ENCODE peak calls at places on chromosome 9, in seven cellular contexts. Y is CD4-positive, CD25-positive, alpha-beta regulatory T cell; I is cardiac fibroblast; D is effector memory CD4-positive, alpha-beta T cell; Z is breast epithelium; W is AG09309; U is tibial nerve. V is an unnamed sample.

GRCh38 chr9:34985311-34985899 is 4.1 kb upstream of the DNAJB5 start:
- DNase-seq in Y (peak; percentile 26), I (peak; percentile 77), D (no peak), Z (no peak), W (no peak), U (peak; percentile 73), V (no peak)

GRCh38 chr9:71921190-71921814 is 9.9 kb downstream of the C9orf85 start:
- DNase-seq in Y (no peak), I (no peak), D (no peak), Z (no peak), W (no peak), U (no peak), V (no peak)

GRCh38 chr9:94675008-94675841 is 35.9 kb upstream of the FBP1 start:
- DNase-seq in Y (no peak), I (peak; percentile 75), D (no peak), Z (no peak), W (peak; percentile 66), U (peak; percentile 30), V (peak; percentile 68)

GRCh38 chr9:127574089-127574921 is 37.8 kb upstream of the STXBP1 start:
- DNase-seq in Y (no peak), I (peak; percentile 72), D (no peak), Z (peak; percentile 96), W (no peak), U (no peak), V (no peak)

GRCh38 chr9:35726876-35727438 is 5.0 kb downstream of the TLN1 start:
- DNase-seq in Y (peak; percentile 51), I (peak; percentile 68), D (no peak), Z (no peak), W (peak; percentile 29), U (no peak), V (no peak)

GRCh38 chr9:34891386-34891785 is 66.7 kb upstream of the PHF24 start:
- DNase-seq in Y (no peak), I (no peak), D (no peak), Z (no peak), W (no peak), U (no peak), V (no peak)

GRCh38 chr9:92295827-92296258 is 2.3 kb upstream of the IARS1 start:
- DNase-seq in Y (no peak), I (no peak), D (no peak), Z (no peak), W (no peak), U (no peak), V (no peak)

GRCh38 chr9:92406506-92406905 is 2.1 kb upstream of the OGN start:
- DNase-seq in Y (peak; percentile 55), I (peak; percentile 58), D (no peak), Z (no peak), W (no peak), U (peak; percentile 42), V (no peak)

GRCh38 chr9:36306481-36307306 is 48.4 kb upstream of the GNE start:
- DNase-seq in Y (no peak), I (peak; percentile 26), D (no peak), Z (no peak), W (no peak), U (no peak), V (no peak)

GRCh38 chr9:114289106-114289505 is 33.8 kb upstream of the ORM1 start:
- DNase-seq in Y (no peak), I (no peak), D (no peak), Z (peak; percentile 30), W (no peak), U (no peak), V (no peak)

GRCh38 chr9:120882935-120883607 is 6.1 kb upstream of the PHF19 start:
- DNase-seq in Y (peak; percentile 36), I (no peak), D (no peak), Z (no peak), W (no peak), U (no peak), V (peak; percentile 11)

GRCh38 chr9:82117528-82117927 is 129.0 kb downstream of the SPATA31D1 start:
- DNase-seq in Y (no peak), I (no peak), D (no peak), Z (no peak), W (no peak), U (no peak), V (no peak)

GRCh38 chr9:70439991-70440706 is 25.7 kb upstream of the KLF9 start:
- DNase-seq in Y (no peak), I (peak; percentile 22), D (no peak), Z (no peak), W (no peak), U (no peak), V (no peak)

GRCh38 chr9:75186767-75187380 is 98.6 kb downstream of the OSTF1 start:
- DNase-seq in Y (peak; percentile 43), I (peak; percentile 41), D (no peak), Z (no peak), W (no peak), U (no peak), V (no peak)

GRCh38 chr9:74001382-74001781 is 495.8 kb upstream of the RORB start:
- DNase-seq in Y (no peak), I (no peak), D (no peak), Z (no peak), W (no peak), U (no peak), V (no peak)

GRCh38 chr9:128192601-128193371 is 1.4 kb upstream of the CIZ1 start:
- DNase-seq in Y (peak; percentile 54), I (peak; percentile 93), D (peak; percentile 18), Z (peak; percentile 87), W (peak; percentile 69), U (peak; percentile 71), V (no peak)

GRCh38 chr9:118665226-118665919 is 703.9 kb downstream of the BRINP1 start:
- DNase-seq in Y (no peak), I (no peak), D (no peak), Z (no peak), W (no peak), U (no peak), V (no peak)

GRCh38 chr9:98374385-98375051 is 119.1 kb upstream of the TBC1D2 start:
- DNase-seq in Y (no peak), I (peak; percentile 83), D (no peak), Z (no peak), W (peak; percentile 83), U (no peak), V (peak; percentile 19)

DNA sequence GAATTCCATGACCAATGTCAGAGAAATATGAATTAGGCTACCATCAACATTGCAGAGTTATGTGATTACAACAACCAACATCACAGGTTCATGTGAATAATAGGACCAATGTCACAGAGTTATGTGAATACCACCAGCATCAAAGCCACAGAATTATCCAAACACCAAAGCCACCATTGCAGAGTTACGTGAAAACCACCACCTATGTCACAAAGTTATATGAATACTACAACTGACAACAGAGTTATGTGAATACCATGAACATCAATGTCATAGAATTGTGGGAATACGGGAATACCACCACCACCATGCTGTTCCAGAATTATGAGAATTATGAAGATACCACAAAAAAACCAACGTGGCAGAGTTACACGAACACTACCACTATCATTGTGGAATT is 64.8 kb downstream of the SHC3 start:
- DNase-seq in Y (no peak), I (no peak), D (no peak), Z (no peak), W (no peak), U (no peak), V (no peak)
- H3K4me3 ChIP-seq in Y (no peak overlapping the region), I (no peak overlapping the region), D (no peak overlapping the region), Z (no peak overlapping the region), W (no peak overlapping the region), U (no peak overlapping the region), V (no peak overlapping the region)

DNA sequence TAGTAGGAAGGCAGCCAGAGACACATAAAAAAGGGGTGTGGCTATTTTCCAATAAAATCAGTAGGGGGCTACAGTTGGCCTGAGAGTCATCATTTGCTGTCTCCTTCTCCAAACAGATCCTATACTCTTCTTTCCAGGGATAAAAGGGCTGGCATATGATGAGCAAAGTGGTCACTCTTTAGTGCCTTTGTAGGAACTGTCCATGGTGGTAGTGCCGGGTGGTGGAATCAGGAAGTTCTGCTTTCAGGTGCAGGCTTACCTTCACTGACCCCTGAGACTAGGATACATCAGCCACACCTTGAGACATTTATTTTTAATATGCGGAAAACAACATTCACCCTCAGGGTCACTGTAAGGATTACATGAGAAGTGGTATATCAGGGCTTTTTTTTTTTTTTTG is 80.8 kb downstream of the ASTN2 start:
- DNase-seq in Y (no peak), I (no peak), D (no peak), Z (no peak), W (no peak), U (no peak), V (no peak)
- H3K4me3 ChIP-seq in Y (no peak overlapping the region), I (no peak overlapping the region), D (no peak overlapping the region), Z (no peak overlapping the region), W (no peak overlapping the region), U (no peak overlapping the region), V (no peak overlapping the region)

DNA sequence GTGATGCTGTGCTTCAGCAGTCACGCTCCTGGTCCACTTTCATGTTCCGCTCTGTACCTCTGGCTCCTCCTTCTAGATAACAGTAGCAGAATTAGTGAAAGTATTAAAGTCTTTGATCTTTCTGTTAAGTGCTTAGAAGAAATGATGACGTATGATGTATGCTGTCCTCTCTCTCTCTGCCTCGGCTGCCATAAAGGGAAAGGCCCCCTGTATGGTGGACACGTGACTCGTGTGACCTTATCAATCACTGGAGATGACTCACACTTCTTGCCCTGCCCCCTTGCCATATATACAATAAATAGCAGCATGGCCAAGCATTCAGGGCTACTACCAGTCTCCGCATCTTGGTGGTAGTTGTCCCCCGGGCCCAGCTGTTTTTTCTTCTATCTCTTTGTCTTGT is 100.3 kb downstream of the SYK start:
- DNase-seq in Y (no peak), I (no peak), D (no peak), Z (no peak), W (no peak), U (no peak), V (no peak)
- H3K4me3 ChIP-seq in Y (no peak overlapping the region), I (no peak overlapping the region), D (no peak overlapping the region), Z (no peak overlapping the region), W (no peak overlapping the region), U (no peak overlapping the region), V (no peak overlapping the region)

DNA sequence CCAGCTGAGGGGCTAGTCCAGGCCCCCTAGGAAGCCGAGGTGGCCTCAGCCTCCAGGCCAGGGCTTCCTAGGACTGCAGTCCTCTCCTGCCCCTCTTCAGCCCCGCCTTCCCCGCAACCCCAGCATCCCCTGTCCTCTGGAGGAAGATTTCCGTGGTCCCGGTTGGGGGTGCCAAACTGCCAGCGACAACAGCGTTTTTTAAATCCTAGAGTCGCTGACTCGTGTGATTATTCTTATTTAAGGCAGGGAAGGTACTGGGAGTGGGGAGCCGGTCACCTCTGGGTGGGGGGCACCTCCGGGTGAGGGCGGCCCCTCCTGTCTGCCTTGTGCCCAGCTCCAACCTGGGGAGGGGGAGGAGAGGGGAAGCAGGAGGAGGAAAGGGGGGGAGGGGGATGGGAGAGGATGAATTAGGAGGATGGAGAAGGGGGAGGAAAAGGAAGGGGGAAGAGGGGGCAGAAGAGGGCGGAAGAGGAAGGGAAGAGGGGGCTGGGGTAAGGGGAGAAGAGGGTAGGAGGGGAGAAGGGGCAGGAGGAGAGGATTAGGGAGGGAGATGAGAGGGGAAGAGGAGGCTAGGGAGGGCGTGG is 173.1 kb upstream of the IER5L start:
- DNase-seq in Y (no peak), I (no peak), D (no peak), Z (no peak), W (no peak), U (no peak), V (no peak)
- H3K4me3 ChIP-seq in Y (no peak overlapping the region), I (no peak overlapping the region), D (no peak overlapping the region), Z (peak overlapping the region; percentile 51), W (no peak overlapping the region), U (no peak overlapping the region), V (no peak overlapping the region)

GRCh38 chr9:711761-712523 is 129.6 kb upstream of the DMRT1 start:
- DNase-seq in Y (no peak), I (no peak), D (no peak), Z (no peak), W (no peak), U (no peak), V (no peak)
- H3K4me3 ChIP-seq in Y (no peak overlapping the region), I (no peak overlapping the region), D (no peak overlapping the region), Z (no peak overlapping the region), W (no peak overlapping the region), U (no peak overlapping the region), V (no peak overlapping the region)

V was measured in astrocyte of the cerebellum.